ENCODE peak calls at places on chromosomes 11 and 22, in seven cellular contexts. One of them, this sample, is unnamed.

GRCh38 chr11:68750197-68750987 is 928 bp downstream of the TESMIN start:
- DNase-seq in neuronal stem cell: peak; percentile 23
- DNase-seq in IMR-90: no peak
- DNase-seq in H1: peak; percentile 68
- DNase-seq in mesendoderm: peak; percentile 91
- DNase-seq in H9: peak; percentile 94
- DNase-seq in trophoblast cell: no peak
- DNase-seq in this sample: no peak

GRCh38 chr11:75534291-75535038 is 8.7 kb upstream of the GDPD5 start:
- DNase-seq in neuronal stem cell: no peak
- DNase-seq in trophoblast cell: no peak
- DNase-seq in mesendoderm: no peak
- DNase-seq in IMR-90: no peak
- DNase-seq in H9: no peak
- DNase-seq in H1: no peak
- DNase-seq in this sample: no peak

GRCh38 chr11:28674432-28675076 is 566.4 kb downstream of the METTL15 start:
- DNase-seq in neuronal stem cell: peak; percentile 12
- DNase-seq in H9: peak; percentile 51
- DNase-seq in H1: peak; percentile 10
- DNase-seq in IMR-90: peak; percentile 67
- DNase-seq in trophoblast cell: no peak
- DNase-seq in mesendoderm: peak; percentile 54
- DNase-seq in this sample: peak; percentile 65

GRCh38 chr11:17760102-17761029 is 25.8 kb downstream of the KCNC1 start:
- DNase-seq in neuronal stem cell: peak; percentile 63
- DNase-seq in trophoblast cell: peak; percentile 47
- DNase-seq in H1: peak; percentile 77
- DNase-seq in mesendoderm: peak; percentile 86
- DNase-seq in IMR-90: peak; percentile 39
- DNase-seq in H9: peak; percentile 92
- DNase-seq in this sample: peak; percentile 41

GRCh38 chr22:36873614-36874308 is 13.0 kb downstream of the NCF4 start:
- DNase-seq in neuronal stem cell: no peak
- DNase-seq in trophoblast cell: peak; percentile 98
- DNase-seq in H9: peak; percentile 50
- DNase-seq in H1: no peak
- DNase-seq in IMR-90: peak; percentile 45
- DNase-seq in mesendoderm: peak; percentile 80
- DNase-seq in this sample: peak; percentile 64

GRCh38 chr11:106420048-106420665 is 342.7 kb downstream of the AASDHPPT start:
- DNase-seq in H9: no peak
- DNase-seq in IMR-90: no peak
- DNase-seq in H1: no peak
- DNase-seq in mesendoderm: no peak
- DNase-seq in trophoblast cell: peak; percentile 35
- DNase-seq in neuronal stem cell: no peak
- DNase-seq in this sample: no peak

GRCh38 chr22:41362615-41363014 is 19.1 kb upstream of the TEF start:
- DNase-seq in mesendoderm: no peak
- DNase-seq in H9: no peak
- DNase-seq in IMR-90: no peak
- DNase-seq in trophoblast cell: no peak
- DNase-seq in H1: no peak
- DNase-seq in neuronal stem cell: no peak
- DNase-seq in this sample: no peak

GRCh38 chr11:91257593-91258170 is 966.9 kb upstream of the FAT3 start:
- DNase-seq in H1: no peak
- DNase-seq in mesendoderm: no peak
- DNase-seq in trophoblast cell: no peak
- DNase-seq in neuronal stem cell: no peak
- DNase-seq in IMR-90: no peak
- DNase-seq in H9: no peak
- DNase-seq in this sample: no peak

GRCh38 chr11:117076941-117077659 is 21.1 kb downstream of the SIK3 start:
- DNase-seq in IMR-90: no peak
- DNase-seq in mesendoderm: no peak
- DNase-seq in H1: no peak
- DNase-seq in neuronal stem cell: no peak
- DNase-seq in H9: no peak
- DNase-seq in trophoblast cell: no peak
- DNase-seq in this sample: peak; percentile 63

GRCh38 chr22:38736257-38736570 is 19.6 kb downstream of the SUN2 start:
- DNase-seq in trophoblast cell: no peak
- DNase-seq in H9: no peak
- DNase-seq in neuronal stem cell: no peak
- DNase-seq in mesendoderm: no peak
- DNase-seq in H1: no peak
- DNase-seq in IMR-90: no peak
- DNase-seq in this sample: no peak
- H3K18ac ChIP-seq in trophoblast cell: no peak overlapping the region
- H3K18ac ChIP-seq in H9: no peak overlapping the region
- H3K18ac ChIP-seq in neuronal stem cell: peak overlapping the region; percentile 53
- H3K18ac ChIP-seq in mesendoderm: no peak overlapping the region
- H3K18ac ChIP-seq in H1: no peak overlapping the region
- H3K18ac ChIP-seq in IMR-90: no peak overlapping the region
- H3K18ac ChIP-seq in this sample: no peak overlapping the region

GRCh38 chr11:59857444-59858434 is 8.5 kb downstream of the TCN1 start:
- DNase-seq in IMR-90: no peak
- DNase-seq in mesendoderm: peak; percentile 89
- DNase-seq in trophoblast cell: peak; percentile 57
- DNase-seq in H1: no peak
- DNase-seq in H9: no peak
- DNase-seq in neuronal stem cell: no peak
- DNase-seq in this sample: peak; percentile 9
- H3K18ac ChIP-seq in IMR-90: no peak overlapping the region
- H3K18ac ChIP-seq in mesendoderm: no peak overlapping the region
- H3K18ac ChIP-seq in trophoblast cell: no peak overlapping the region
- H3K18ac ChIP-seq in H1: no peak overlapping the region
- H3K18ac ChIP-seq in H9: no peak overlapping the region
- H3K18ac ChIP-seq in neuronal stem cell: no peak overlapping the region
- H3K18ac ChIP-seq in this sample: no peak overlapping the region

GRCh38 chr22:45425101-45425500 is 11.6 kb downstream of the RIBC2 start:
- DNase-seq in IMR-90: peak; percentile 36
- DNase-seq in H1: no peak
- DNase-seq in H9: no peak
- DNase-seq in trophoblast cell: peak; percentile 50
- DNase-seq in neuronal stem cell: no peak
- DNase-seq in mesendoderm: no peak
- DNase-seq in this sample: no peak
- H3K18ac ChIP-seq in IMR-90: no peak overlapping the region
- H3K18ac ChIP-seq in H1: no peak overlapping the region
- H3K18ac ChIP-seq in H9: no peak overlapping the region
- H3K18ac ChIP-seq in trophoblast cell: no peak overlapping the region
- H3K18ac ChIP-seq in neuronal stem cell: no peak overlapping the region
- H3K18ac ChIP-seq in mesendoderm: no peak overlapping the region
- H3K18ac ChIP-seq in this sample: no peak overlapping the region

GRCh38 chr22:29128891-29129643 is 56.2 kb downstream of the KREMEN1 start:
- DNase-seq in neuronal stem cell: no peak
- DNase-seq in H1: no peak
- DNase-seq in trophoblast cell: no peak
- DNase-seq in IMR-90: peak; percentile 62
- DNase-seq in mesendoderm: no peak
- DNase-seq in H9: no peak
- DNase-seq in this sample: peak; percentile 91
- H3K18ac ChIP-seq in neuronal stem cell: no peak overlapping the region
- H3K18ac ChIP-seq in H1: no peak overlapping the region
- H3K18ac ChIP-seq in trophoblast cell: no peak overlapping the region
- H3K18ac ChIP-seq in IMR-90: no peak overlapping the region
- H3K18ac ChIP-seq in mesendoderm: no peak overlapping the region
- H3K18ac ChIP-seq in H9: no peak overlapping the region
- H3K18ac ChIP-seq in this sample: peak overlapping the region; percentile 81

DNA sequence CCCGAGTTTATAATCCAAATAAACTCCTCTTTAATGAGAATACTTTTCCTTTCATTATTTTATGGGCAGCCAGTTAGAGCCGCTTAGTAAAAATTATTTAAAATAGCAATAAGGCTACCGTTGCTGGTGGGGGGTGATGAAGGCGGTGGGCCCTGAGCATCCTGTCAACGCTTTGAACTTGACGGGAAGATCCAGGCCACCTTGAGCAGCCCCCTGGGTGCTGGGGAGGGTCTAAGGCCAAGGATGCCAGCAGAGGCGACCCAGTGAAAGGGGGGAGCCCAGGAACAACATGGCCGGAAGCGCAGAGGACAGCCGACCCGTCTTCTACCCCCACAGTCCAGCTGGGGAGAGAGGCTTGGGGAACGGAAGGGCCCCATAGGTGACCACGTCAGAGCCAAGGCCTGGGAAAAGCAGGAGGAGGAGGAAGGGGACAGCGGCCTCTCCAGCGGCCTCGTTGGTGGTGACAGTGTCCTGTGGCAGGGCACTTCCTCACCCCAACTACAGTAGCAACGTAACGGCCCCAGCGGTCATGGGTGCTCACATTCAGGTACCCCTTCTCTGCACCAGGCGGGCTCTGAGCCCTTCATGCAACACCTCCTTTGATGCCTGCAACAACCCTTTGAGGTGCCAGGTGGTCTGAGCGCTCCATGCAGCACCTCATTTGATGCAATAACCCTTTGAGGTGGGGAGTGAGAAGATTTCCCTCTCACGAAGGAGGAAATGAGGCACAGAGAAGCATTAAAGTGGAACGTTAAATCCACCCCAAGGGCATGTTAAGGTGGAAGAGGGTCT is 695.3 kb downstream of the TBC1D22A start:
- DNase-seq in trophoblast cell: no peak
- DNase-seq in mesendoderm: no peak
- DNase-seq in IMR-90: no peak
- DNase-seq in H9: no peak
- DNase-seq in H1: no peak
- DNase-seq in neuronal stem cell: no peak
- DNase-seq in this sample: no peak
- H3K18ac ChIP-seq in trophoblast cell: no peak overlapping the region
- H3K18ac ChIP-seq in mesendoderm: no peak overlapping the region
- H3K18ac ChIP-seq in IMR-90: no peak overlapping the region
- H3K18ac ChIP-seq in H9: no peak overlapping the region
- H3K18ac ChIP-seq in H1: no peak overlapping the region
- H3K18ac ChIP-seq in neuronal stem cell: no peak overlapping the region
- H3K18ac ChIP-seq in this sample: no peak overlapping the region

GRCh38 chr11:34682822-34683221 is 61.9 kb downstream of the EHF start:
- DNase-seq in IMR-90: peak; percentile 39
- DNase-seq in H1: no peak
- DNase-seq in H9: no peak
- DNase-seq in mesendoderm: peak; percentile 90
- DNase-seq in trophoblast cell: no peak
- DNase-seq in neuronal stem cell: no peak
- DNase-seq in this sample: peak; percentile 58
- H3K18ac ChIP-seq in IMR-90: no peak overlapping the region
- H3K18ac ChIP-seq in H1: no peak overlapping the region
- H3K18ac ChIP-seq in H9: no peak overlapping the region
- H3K18ac ChIP-seq in mesendoderm: no peak overlapping the region
- H3K18ac ChIP-seq in trophoblast cell: no peak overlapping the region
- H3K18ac ChIP-seq in neuronal stem cell: no peak overlapping the region
- H3K18ac ChIP-seq in this sample: no peak overlapping the region

GRCh38 chr22:28029962-28030361 is 110.9 kb upstream of the PITPNB start:
- DNase-seq in mesendoderm: no peak
- DNase-seq in neuronal stem cell: no peak
- DNase-seq in H1: no peak
- DNase-seq in H9: peak; percentile 17
- DNase-seq in trophoblast cell: no peak
- DNase-seq in IMR-90: no peak
- DNase-seq in this sample: no peak
- H3K18ac ChIP-seq in mesendoderm: no peak overlapping the region
- H3K18ac ChIP-seq in neuronal stem cell: no peak overlapping the region
- H3K18ac ChIP-seq in H1: no peak overlapping the region
- H3K18ac ChIP-seq in H9: no peak overlapping the region
- H3K18ac ChIP-seq in trophoblast cell: no peak overlapping the region
- H3K18ac ChIP-seq in IMR-90: no peak overlapping the region
- H3K18ac ChIP-seq in this sample: no peak overlapping the region

DNA sequence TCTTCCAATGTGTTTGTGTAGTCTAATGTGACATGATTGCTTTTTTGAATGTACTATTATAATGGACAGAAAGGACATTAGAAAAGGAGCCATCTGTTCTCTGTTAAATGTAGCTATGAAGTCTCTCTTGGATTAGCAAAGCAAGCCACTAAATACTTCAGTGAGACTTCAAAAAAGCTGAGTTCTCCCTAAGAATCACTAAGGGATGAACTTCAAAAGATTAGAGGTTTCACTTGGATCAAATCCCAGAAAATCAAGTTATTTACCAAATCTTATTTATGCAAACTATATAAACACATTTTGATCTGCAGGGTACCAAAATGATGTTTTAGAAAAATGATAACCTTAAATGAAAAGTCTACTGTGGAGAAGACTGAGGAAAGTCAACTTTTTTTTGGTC is 82.1 kb upstream of the MTMR2 start:
- DNase-seq in H9: no peak
- DNase-seq in neuronal stem cell: no peak
- DNase-seq in mesendoderm: no peak
- DNase-seq in IMR-90: no peak
- DNase-seq in H1: no peak
- DNase-seq in trophoblast cell: no peak
- DNase-seq in this sample: no peak
- H3K18ac ChIP-seq in H9: no peak overlapping the region
- H3K18ac ChIP-seq in neuronal stem cell: no peak overlapping the region
- H3K18ac ChIP-seq in mesendoderm: no peak overlapping the region
- H3K18ac ChIP-seq in IMR-90: no peak overlapping the region
- H3K18ac ChIP-seq in H1: no peak overlapping the region
- H3K18ac ChIP-seq in trophoblast cell: no peak overlapping the region
- H3K18ac ChIP-seq in this sample: no peak overlapping the region